ENCODE peak calls at places on chromosomes 1 and 21, in six cellular contexts. D, F, B, G, K and C are unnamed samples.

GRCh38 chr1:46133181-46133658 is 791 bp upstream of the PIK3R3 start:
- DNase-seq in D (no peak), F (no peak), G (no peak), B (no peak), K (no peak), C (no peak)

GRCh38 chr1:95323117-95323516 is 89.1 kb downstream of the RWDD3 start:
- DNase-seq in D (no peak), B (no peak), K (no peak), G (no peak), F (no peak), C (no peak)

GRCh38 chr1:94925561-94926364 is 1.1 kb downstream of the CNN3 start:
- DNase-seq in K (peak), D (peak), F (no peak), G (peak), B (no peak), C (peak)

GRCh38 chr1:79079770-79080169 is 73.2 kb upstream of the ADGRL4 start:
- DNase-seq in D (peak), K (peak), F (no peak), B (no peak), G (no peak), C (no peak)

GRCh38 chr21:42716074-42716473 is 62.7 kb downstream of the PDE9A start:
- DNase-seq in G (no peak), F (no peak), B (no peak), D (no peak), K (no peak), C (no peak)

GRCh38 chr1:220811695-220812094 is 25.0 kb downstream of the MTARC1 start:
- DNase-seq in D (no peak), G (no peak), B (no peak), F (no peak), K (no peak), C (no peak)

GRCh38 chr1:10947691-10948462 is 64.6 kb upstream of the TARDBP start:
- DNase-seq in K (no peak), D (no peak), G (no peak), B (no peak), F (no peak), C (no peak)

GRCh38 chr1:20678599-20678998 is 17.4 kb upstream of the DDOST start:
- DNase-seq in F (no peak), D (no peak), K (no peak), G (no peak), B (no peak), C (no peak)

GRCh38 chr1:41919764-41920397 is 1.2 kb upstream of the HIVEP3 start:
- DNase-seq in F (peak), B (peak), D (peak), K (peak), G (no peak), C (no peak)

GRCh38 chr1:168469690-168470089 is 74.1 kb downstream of the XCL2 start:
- DNase-seq in F (peak), D (peak), B (peak), G (peak), K (no peak), C (no peak)

GRCh38 chr1:115063238-115063901 is 25.9 kb downstream of the TSPAN2 start:
- DNase-seq in G (no peak), B (no peak), D (no peak), F (no peak), K (no peak), C (no peak)

GRCh38 chr1:93694833-93695232 is 13.2 kb upstream of the BCAR3 start:
- DNase-seq in K (no peak), F (no peak), G (no peak), B (no peak), D (no peak), C (no peak)

GRCh38 chr1:45326627-45327591 is at the start of gene HPDL:
- DNase-seq in F (peak), B (peak), K (peak), D (no peak), G (peak), C (peak)

GRCh38 chr1:154557939-154558609 is 388 bp downstream of the UBE2Q1 start:
- DNase-seq in B (peak), G (peak), D (no peak), K (peak), F (peak), C (peak)

GRCh38 chr1:164452549-164452948 is 106.4 kb upstream of the PBX1 start:
- DNase-seq in D (no peak), G (no peak), K (no peak), F (no peak), B (no peak), C (no peak)

GRCh38 chr1:159798893-159799292 is 3.3 kb upstream of the FCRL6 start:
- DNase-seq in B (peak), D (peak), K (peak), F (peak), G (peak), C (no peak)

GRCh38 chr21:27813750-27814149 is 846.9 kb upstream of the ADAMTS5 start:
- DNase-seq in D (no peak), B (no peak), F (no peak), K (no peak), G (peak), C (no peak)

GRCh38 chr1:162984699-162985098 is 84.5 kb upstream of the RGS4 start:
- DNase-seq in B (no peak), K (no peak), G (no peak), D (peak), F (no peak), C (no peak)

GRCh38 chr1:24003331-24003972 is 23.3 kb upstream of the SRSF10 start:
- DNase-seq in B (no peak), K (no peak), F (no peak), D (peak), G (no peak), C (no peak)

GRCh38 chr1:117009132-117009531 is 7.6 kb downstream of the CD101 start:
- DNase-seq in K (no peak), D (no peak), B (no peak), G (no peak), F (no peak), C (no peak)

GRCh38 chr1:244502630-244503029 is 41.6 kb downstream of the CATSPERE start:
- DNase-seq in K (no peak), F (no peak), B (no peak), D (no peak), G (no peak), C (no peak)

GRCh38 chr21:34691396-34692032 is 22.7 kb downstream of the CLIC6 start:
- DNase-seq in K (no peak), F (no peak), D (no peak), G (no peak), B (no peak), C (no peak)

GRCh38 chr1:23980725-23981063 is 567 bp upstream of the SRSF10 start:
- DNase-seq in F (peak), G (peak), D (no peak), K (peak), B (peak), C (peak)

GRCh38 chr1:235908742-235909520 is 42.2 kb upstream of the LYST start:
- DNase-seq in K (no peak), F (no peak), B (no peak), D (peak), G (no peak), C (no peak)

GRCh38 chr21:44285547-44285992 is at the start of gene AIRE:
- DNase-seq in B (no peak), G (no peak), F (no peak), D (peak), K (peak), C (no peak)

GRCh38 chr1:119896303-119896702 is at the start of gene ADAM30:
- DNase-seq in G (no peak), K (no peak), D (no peak), F (no peak), B (no peak), C (no peak)

GRCh38 chr21:42110691-42111469 is 39.8 kb downstream of the UMODL1 start:
- DNase-seq in K (no peak), G (no peak), D (no peak), B (no peak), F (no peak), C (no peak)

GRCh38 chr1:100360790-100361232 is 8.5 kb downstream of the CDC14A start:
- DNase-seq in B (no peak), G (no peak), K (no peak), F (no peak), D (peak), C (no peak)

GRCh38 chr1:84327830-84328229 is 26.3 kb downstream of the SAMD13 start:
- DNase-seq in F (no peak), G (no peak), D (no peak), B (no peak), K (no peak), C (no peak)

GRCh38 chr1:7403265-7404045 is 367.6 kb upstream of the VAMP3 start:
- DNase-seq in F (no peak), B (no peak), D (no peak), G (no peak), K (no peak), C (no peak)

GRCh38 chr1:19894218-19894617 is 12.0 kb downstream of the OTUD3 start:
- DNase-seq in G (no peak), K (no peak), D (no peak), B (no peak), F (no peak), C (no peak)

GRCh38 chr1:212607206-212607923 is 1.2 kb upstream of the ATF3 start:
- DNase-seq in D (no peak), K (peak), G (peak), F (no peak), B (no peak), C (peak)

GRCh38 chr21:43916691-43917514 is 51.9 kb downstream of the AGPAT3 start:
- DNase-seq in F (peak), G (no peak), B (peak), K (no peak), D (no peak), C (peak)

GRCh38 chr1:45566722-45567121 is 16.1 kb downstream of the AKR1A1 start:
- DNase-seq in F (no peak), B (no peak), D (no peak), G (peak), K (no peak), C (no peak)

GRCh38 chr1:28508435-28508754 is 2.6 kb downstream of the RCC1 start:
- DNase-seq in D (peak), B (no peak), F (no peak), G (no peak), K (no peak), C (no peak)

GRCh38 chr1:180889325-180889724 is 23.4 kb upstream of the KIAA1614 start:
- DNase-seq in G (no peak), F (no peak), D (no peak), B (no peak), K (no peak), C (no peak)
- TF ChIP-seq CTCF in G (no peak), F (no peak), D (peak), B (no peak), K (no peak), C (no peak)

GRCh38 chr1:223756002-223756775 is 43.9 kb downstream of the CAPN2 start:
- DNase-seq in F (no peak), D (no peak), K (no peak), B (no peak), G (no peak), C (no peak)
- TF ChIP-seq CTCF in F (no peak), D (no peak), K (no peak), B (no peak), G (no peak), C (no peak)

GRCh38 chr1:34784751-34785221 is 3.8 kb downstream of the GJB3 start:
- DNase-seq in F (no peak), K (no peak), D (no peak), B (no peak), G (no peak), C (no peak)

GRCh38 chr1:34785875-34786470 is 5.0 kb downstream of the GJB3 start:
- DNase-seq in K (no peak), F (no peak), D (no peak), B (no peak), G (no peak), C (no peak)

GRCh38 chr1:34785231-34785874 is 4.3 kb downstream of the GJB3 start:
- DNase-seq in G (no peak), B (no peak), F (no peak), K (no peak), D (no peak), C (no peak)

GRCh38 chr1:34787461-34788420 is 5.1 kb upstream of the GJA4 start:
- DNase-seq in B (no peak), F (no peak), G (no peak), D (peak), K (no peak), C (no peak)

GRCh38 chr1:34786521-34787325 is 5.7 kb downstream of the GJB3 start:
- DNase-seq in B (peak), F (peak), G (peak), D (peak), K (peak), C (no peak)
- TF ChIP-seq CTCF in B (peak), F (peak), G (peak), D (peak), K (peak), C (no peak)

GRCh38 chr1:237071641-237072420 is 29.8 kb downstream of the RYR2 start:
- DNase-seq in D (no peak), K (no peak), F (no peak), G (no peak), B (no peak), C (no peak)
- TF ChIP-seq CTCF in D (no peak), K (no peak), F (no peak), G (no peak), B (no peak), C (no peak)

GRCh38 chr1:246113555-246114095 is 393.5 kb downstream of the SMYD3 start:
- DNase-seq in F (no peak), K (no peak), G (no peak), D (no peak), B (no peak), C (no peak)

GRCh38 chr1:246114369-246114768 is 392.7 kb downstream of the SMYD3 start:
- DNase-seq in K (no peak), G (no peak), D (no peak), F (no peak), B (no peak), C (no peak)

GRCh38 chr1:246121533-246121932 is 385.5 kb downstream of the SMYD3 start:
- DNase-seq in B (no peak), F (no peak), G (no peak), D (peak), K (no peak), C (no peak)

GRCh38 chr1:246122071-246122470 is 385.0 kb downstream of the SMYD3 start:
- DNase-seq in G (no peak), D (no peak), F (no peak), K (no peak), B (no peak), C (no peak)

DNA sequence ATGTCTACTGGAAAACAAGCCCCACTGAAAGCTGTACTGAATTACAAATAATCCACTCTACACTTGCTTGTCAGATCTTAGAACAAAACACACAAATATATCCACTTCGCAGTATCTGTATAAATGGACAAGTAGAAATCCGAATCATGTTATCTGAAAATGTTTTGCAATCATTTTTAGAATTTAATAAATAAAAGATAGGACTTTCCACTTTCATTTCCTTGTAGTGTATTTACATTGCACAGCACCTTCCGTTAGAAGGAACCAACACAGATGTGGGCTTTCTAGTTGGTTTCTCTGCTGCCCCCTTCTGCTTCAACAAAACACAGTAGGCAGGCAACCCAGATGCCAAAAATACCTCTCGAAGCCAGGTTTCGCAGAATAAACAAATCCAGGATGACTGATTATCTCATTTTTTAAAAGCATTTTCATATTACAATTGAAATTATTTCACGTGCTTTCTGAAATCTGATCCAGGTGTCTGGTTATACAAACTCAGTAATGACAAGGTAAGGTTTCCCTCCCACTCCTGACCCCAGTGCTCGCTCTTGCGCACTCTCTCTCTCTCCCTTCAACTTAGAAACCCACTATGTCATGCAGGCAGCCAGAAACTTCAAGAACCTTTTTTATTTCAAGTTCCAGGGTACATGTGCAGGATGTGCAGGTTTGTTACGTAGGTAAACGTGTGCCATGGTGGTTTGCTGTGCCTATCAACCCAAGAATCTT is 389.9 kb downstream of the SMYD3 start:
- DNase-seq in G (peak), D (peak), B (peak), K (peak), F (peak), C (no peak)
- TF ChIP-seq CTCF in G (peak), D (peak), B (peak), K (peak), F (peak), C (no peak)